ENCODE peak calls at places on chromosomes 11 and 22, in six cellular contexts. M is activated CD4-positive, CD25-positive, alpha-beta regulatory T cell treated with anti-CD3 and anti-CD28 coated beads, Interleukin-2, amount 50 U/mL, for 16 hours; F is body of pancreas; V is lung; G is SHP77; X is SW 1271. A is an unnamed sample.

GRCh38 chr22:26536056-26536761 is 23.9 kb upstream of the TFIP11 start:
- DNase-seq in M (no peak), F (peak; percentile 72), X (no peak), G (no peak), V (no peak), A (no peak)

GRCh38 chr22:30861688-30862552 is 106.7 kb downstream of the MORC2 start:
- DNase-seq in F (no peak), X (no peak), V (no peak), G (no peak), M (no peak), A (peak; percentile 9)

GRCh38 chr11:79762271-79762935 is 321.6 kb upstream of the TENM4 start:
- DNase-seq in F (no peak), X (no peak), M (no peak), V (no peak), G (no peak), A (no peak)

GRCh38 chr11:8090756-8091155 is 9.7 kb downstream of the TUB start:
- DNase-seq in M (no peak), G (no peak), X (peak; percentile 11), F (peak; percentile 54), V (no peak), A (no peak)

GRCh38 chr22:27686534-27686933 is 115.0 kb downstream of the MN1 start:
- DNase-seq in X (no peak), G (peak; percentile 67), M (no peak), F (peak; percentile 68), V (no peak), A (peak; percentile 87)

GRCh38 chr11:30873924-30874323 is 287.8 kb upstream of the MPPED2 start:
- DNase-seq in F (no peak), V (no peak), M (no peak), X (no peak), G (no peak), A (no peak)

GRCh38 chr11:93887111-93887510 is 36.7 kb upstream of the VSTM5 start:
- DNase-seq in G (no peak), F (no peak), X (no peak), V (no peak), M (no peak), A (no peak)

GRCh38 chr22:28900379-28900778 is 17.0 kb downstream of the ZNRF3 start:
- DNase-seq in M (no peak), F (no peak), V (no peak), G (no peak), X (no peak), A (no peak)

GRCh38 chr22:42945736-42946135 is 69.2 kb downstream of the PACSIN2 start:
- DNase-seq in V (no peak), G (no peak), X (no peak), F (no peak), M (no peak), A (no peak)

GRCh38 chr11:116689413-116690127 is 83.2 kb downstream of the BUD13 start:
- DNase-seq in V (no peak), X (no peak), M (no peak), F (no peak), G (no peak), A (no peak)

GRCh38 chr11:122690801-122691649 is 35.5 kb downstream of the UBASH3B start:
- DNase-seq in X (no peak), M (no peak), F (no peak), G (no peak), V (no peak), A (no peak)

GRCh38 chr11:36077886-36078685 is 134.2 kb downstream of the LDLRAD3 start:
- DNase-seq in M (no peak), X (no peak), V (no peak), F (no peak), G (no peak), A (no peak)

A was measured in stomach.